ENCODE peak calls at places on chromosomes 6 and 20, in eight cellular contexts. R, O, V, Z, T, W, I and E are unnamed samples. For H3K9me3 and H3K27me3, the result is how much of the 10 kb centered on the place peaks cover.

GRCh38 chr6:31621991-31622390 is 1.5 kb downstream of the PRRC2A start:
- DNase-seq in V (peak), R (no peak), I (no peak), W (peak), T (no peak), Z (no peak), O (no peak), E (no peak)

GRCh38 chr6:74479960-74480359 is 725.9 kb downstream of the COL12A1 start:
- DNase-seq in R (no peak), W (no peak), O (no peak), T (no peak), Z (no peak), I (no peak), V (no peak), E (no peak)

GRCh38 chr6:42104807-42105713 is 37.4 kb downstream of the C6orf132 start:
- DNase-seq in V (no peak), Z (no peak), R (no peak), O (no peak), W (no peak), I (no peak), T (no peak), E (no peak)

GRCh38 chr20:34941224-34941623 is 14.4 kb downstream of the GSS start:
- DNase-seq in Z (no peak), I (no peak), V (no peak), R (no peak), O (peak), T (no peak), W (no peak), E (no peak)

GRCh38 chr6:133467231-133467981 is 226.2 kb downstream of the EYA4 start:
- DNase-seq in T (no peak), Z (no peak), R (no peak), W (no peak), O (no peak), I (no peak), V (no peak), E (no peak)

GRCh38 chr6:111843347-111844147 is 29.7 kb downstream of the FYN start:
- DNase-seq in W (no peak), Z (no peak), T (no peak), O (no peak), R (peak), I (no peak), V (no peak), E (no peak)

GRCh38 chr6:32609731-32610640 is 20.3 kb upstream of the HLA-DRB1 start:
- DNase-seq in Z (peak), V (peak), I (no peak), W (peak), O (no peak), T (peak), R (peak), E (no peak)

GRCh38 chr6:167341038-167341613 is 16.2 kb downstream of the TTLL2 start:
- DNase-seq in W (no peak), V (no peak), Z (no peak), O (no peak), R (no peak), I (no peak), T (no peak), E (no peak)

GRCh38 chr6:50145125-50145524 is 95.4 kb upstream of the DEFB112 start:
- DNase-seq in T (no peak), I (no peak), R (no peak), O (no peak), Z (no peak), V (peak), W (peak), E (no peak)

GRCh38 chr20:52974155-52974554 is 2.0 kb downstream of the TSHZ2 start:
- DNase-seq in W (no peak), T (no peak), I (no peak), O (no peak), V (peak), R (peak), Z (no peak), E (no peak)

DNA sequence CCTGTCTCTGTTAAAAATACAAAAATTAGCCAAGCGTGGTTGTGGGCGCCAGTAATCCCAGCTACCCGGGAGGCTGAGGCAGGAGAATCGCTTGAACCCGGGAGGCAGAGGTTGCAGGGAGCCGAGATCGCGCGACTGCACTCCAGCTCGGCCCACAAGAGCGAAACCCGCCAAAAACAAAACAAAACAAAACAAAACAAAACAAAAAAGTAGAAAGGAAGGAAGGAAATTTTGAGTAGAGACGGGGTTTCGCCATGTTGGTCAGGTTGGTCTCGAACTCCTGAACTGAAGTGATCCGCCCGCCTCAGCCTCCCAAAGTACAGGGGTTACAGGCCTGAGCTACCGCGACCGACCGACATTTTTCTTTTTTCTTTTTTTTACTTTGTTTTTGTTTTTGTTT is 30.6 kb upstream of the PRSS16 start:
- DNase-seq in T (no peak), Z (no peak), R (no peak), O (no peak), W (no peak), V (no peak), I (no peak), E (no peak)
- H3K9me3 ChIP-seq in T (under half), Z (under half), R (under half), O (under half), W (under half), V (under half), I (under half), E (under half)

GRCh38 chr6:149164199-149164745 is 153.2 kb upstream of the TAB2 start:
- DNase-seq in Z (no peak), O (no peak), W (no peak), R (no peak), V (no peak), I (no peak), T (no peak), E (no peak)
- H3K4me3 ChIP-seq in Z (no peak), O (no peak), W (no peak), R (no peak), V (no peak), I (no peak), T (no peak), E (no peak)

GRCh38 chr6:165814669-165815068 is 151.6 kb upstream of the PDE10A start:
- DNase-seq in Z (no peak), T (no peak), I (no peak), O (no peak), V (no peak), R (no peak), W (peak), E (peak)
- H3K27me3 ChIP-seq in Z (under half), T (under half), I (under half), O (under half), V (under half), R (under half), W (under half), E (under half)

DNA sequence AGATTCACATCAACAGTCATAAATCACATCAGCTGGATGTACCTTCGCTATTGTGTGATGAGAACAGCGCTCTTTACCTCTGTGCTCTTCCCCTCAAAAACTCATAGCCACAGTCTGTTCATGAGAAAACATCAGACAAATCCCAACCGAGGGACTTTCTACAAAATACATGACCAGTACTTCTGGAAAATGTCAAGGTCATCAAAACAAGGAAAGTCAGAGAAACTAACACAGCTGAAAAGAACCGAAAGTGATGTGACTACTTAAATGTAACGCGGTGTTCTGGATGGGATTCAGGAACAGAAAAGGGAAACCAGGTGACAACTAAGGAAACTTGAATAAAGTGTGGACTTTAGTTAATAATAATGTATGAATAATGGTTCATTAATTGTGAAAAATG is 112.0 kb upstream of the CBLN4 start:
- DNase-seq in O (no peak), W (no peak), I (no peak), R (no peak), Z (no peak), T (no peak), V (no peak), E (no peak)
- H3K9me3 ChIP-seq in O (under half), W (under half), I (under half), R (under half), Z (under half), T (under half), V (under half), E (under half)